ENCODE peak calls at places on chromosomes 11 and 22, in eight cellular contexts. W is A549, J is cardiac fibroblast, D is cardiac muscle cell, L is HFFc6, C is heart left ventricle, E is hepatocyte, V is transverse colon. Z is an unnamed sample.

GRCh38 chr11:18310800-18311340 is 11.1 kb downstream of the HPS5 start:
- DNase-seq in D (peak), W (no peak), J (peak), V (no peak), C (no peak), L (no peak), E (no peak), Z (peak)

GRCh38 chr11:74417379-74417804 is 19.2 kb upstream of the PGM2L1 start:
- DNase-seq in W (no peak), C (no peak), J (no peak), L (peak), D (no peak), E (peak), V (no peak), Z (peak)

GRCh38 chr11:125874556-125875124 is 12.8 kb upstream of the HYLS1 start:
- DNase-seq in C (no peak), W (peak), J (peak), D (peak), V (peak), E (peak), L (peak), Z (peak)

GRCh38 chr11:73480677-73481076 is 104.5 kb downstream of the RELT start:
- DNase-seq in C (no peak), D (peak), W (no peak), L (no peak), E (no peak), V (no peak), J (peak), Z (no peak)

GRCh38 chr11:83361831-83362230 is 75.7 kb upstream of the CCDC90B start:
- DNase-seq in L (no peak), V (no peak), W (no peak), D (no peak), E (no peak), J (no peak), C (no peak), Z (no peak)

GRCh38 chr11:59777104-59777503 is 21.9 kb downstream of the STX3 start:
- DNase-seq in V (no peak), W (no peak), L (no peak), D (no peak), E (no peak), J (no peak), C (no peak), Z (no peak)

GRCh38 chr22:49307870-49308269 is 519.8 kb downstream of the BRD1 start:
- DNase-seq in D (no peak), L (no peak), J (no peak), C (no peak), W (no peak), V (peak), E (no peak), Z (no peak)

GRCh38 chr11:113372317-113372716 is 15.3 kb upstream of the ANKK1 start:
- DNase-seq in E (no peak), V (no peak), D (peak), W (no peak), C (no peak), L (no peak), J (no peak), Z (no peak)

GRCh38 chr22:39530692-39531331 is 1.7 kb downstream of the RPS19BP1 start:
- DNase-seq in W (no peak), L (no peak), J (peak), V (no peak), C (no peak), E (peak), D (peak), Z (peak)

GRCh38 chr11:108224908-108225786 is 2.3 kb downstream of the ATM start:
- DNase-seq in D (no peak), W (no peak), E (no peak), C (no peak), J (no peak), V (no peak), L (no peak), Z (no peak)

GRCh38 chr22:40594346-40594745 is 42.2 kb downstream of the MRTFA start:
- DNase-seq in L (no peak), V (no peak), J (no peak), E (no peak), C (no peak), D (no peak), W (no peak), Z (no peak)

GRCh38 chr11:70140859-70141489 is 62.1 kb upstream of the FADD start:
- DNase-seq in C (no peak), J (no peak), E (no peak), W (no peak), V (no peak), D (no peak), L (no peak), Z (no peak)

GRCh38 chr22:30240541-30241417 is 5.8 kb downstream of the LIF start:
- DNase-seq in E (no peak), L (no peak), D (no peak), C (no peak), J (peak), W (no peak), V (no peak), Z (no peak)

GRCh38 chr11:2734181-2735052 is 34.6 kb upstream of the KCNQ1OT1 start:
- DNase-seq in L (no peak), W (no peak), E (no peak), C (peak), D (no peak), J (no peak), V (no peak), Z (no peak)

GRCh38 chr11:111370902-111371578 is 8.0 kb downstream of the POU2AF1 start:
- DNase-seq in W (no peak), E (no peak), D (no peak), J (no peak), L (no peak), C (no peak), V (no peak), Z (no peak)

GRCh38 chr11:44861829-44862545 is 88.7 kb downstream of the TP53I11 start:
- DNase-seq in J (peak), W (peak), C (peak), E (peak), L (peak), D (peak), V (peak), Z (peak)

GRCh38 chr11:92340839-92341238 is 116.2 kb downstream of the FAT3 start:
- DNase-seq in W (no peak), V (peak), D (peak), C (no peak), E (peak), J (peak), L (peak), Z (peak)
- TF ChIP-seq CTCF in W (peak), V (no peak), D (peak), C (peak), E (peak), J (peak), L (peak), Z (peak)

DNA sequence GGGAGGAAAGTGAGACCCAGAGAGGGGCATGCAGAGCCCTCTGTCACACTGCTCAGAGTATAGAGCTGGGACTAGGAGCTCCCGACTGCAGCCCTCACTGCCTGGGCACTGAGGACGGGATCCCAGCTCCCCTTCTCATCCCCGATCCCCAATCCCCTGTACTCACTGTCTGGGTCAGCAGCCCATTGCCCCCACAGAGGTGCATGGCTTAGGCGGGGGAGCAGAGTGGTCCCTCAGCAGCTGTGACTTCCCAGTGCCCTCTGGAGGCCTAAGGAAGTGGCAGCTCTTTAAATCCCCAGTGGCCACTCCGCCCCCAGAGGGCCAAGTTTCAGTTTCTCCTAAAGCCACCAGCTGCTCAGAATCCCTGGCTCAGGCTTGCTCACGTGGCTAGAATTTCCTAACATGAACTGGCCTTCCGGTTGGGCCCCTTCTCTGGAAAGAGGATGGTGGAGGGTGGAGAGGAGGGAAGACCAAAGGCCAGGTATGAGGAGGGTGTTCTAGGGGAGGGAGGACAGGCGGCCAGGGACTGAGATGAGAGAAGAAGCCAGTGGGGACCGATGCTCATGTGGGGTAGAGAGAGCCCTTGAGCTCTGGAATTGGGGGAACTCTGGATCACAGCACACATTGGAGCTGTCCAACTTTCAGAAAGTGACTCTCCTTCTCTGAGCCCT is at the start of gene BATF2:
- DNase-seq in L (peak), E (peak), W (peak), J (peak), C (peak), V (peak), D (peak), Z (peak)
- TF ChIP-seq CTCF in L (peak), E (peak), W (peak), J (peak), C (peak), V (peak), D (peak), Z (no peak)

GRCh38 chr22:46582281-46582811 is 37.8 kb upstream of the GRAMD4 start:
- DNase-seq in J (no peak), D (no peak), E (peak), W (no peak), L (no peak), V (peak), C (no peak), Z (no peak)
- TF ChIP-seq CTCF in J (no peak), D (no peak), E (no peak), W (no peak), L (no peak), V (peak), C (no peak), Z (no peak)

DNA sequence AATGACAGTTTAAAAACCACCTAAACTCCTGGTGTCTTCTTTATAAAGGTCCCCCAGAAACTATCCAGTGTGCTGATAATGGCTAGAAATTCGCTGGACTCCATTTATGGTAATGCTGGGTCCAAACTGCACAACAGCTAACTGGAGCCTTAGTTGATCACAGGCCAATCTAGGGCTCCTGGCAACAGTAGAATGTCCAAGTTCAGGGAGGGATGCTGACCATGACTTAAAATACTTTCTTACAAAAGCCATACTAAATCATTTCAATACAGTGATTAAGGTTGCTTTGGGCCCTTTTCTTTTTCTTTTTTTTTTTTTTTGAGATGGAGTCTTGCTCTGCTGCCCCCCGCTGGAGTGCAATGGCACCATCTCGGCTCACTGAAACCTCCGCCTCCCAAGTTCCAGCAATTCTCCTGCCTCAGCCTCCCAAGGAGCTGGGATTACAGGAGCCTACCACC is 14.5 kb upstream of the GAB2 start:
- DNase-seq in C (no peak), W (no peak), E (no peak), L (no peak), J (peak), D (peak), V (no peak), Z (peak)
- TF ChIP-seq CTCF in C (peak), W (peak), E (peak), L (peak), J (peak), D (peak), V (peak), Z (peak)

GRCh38 chr22:47284822-47285221 is 522.4 kb downstream of the TBC1D22A start:
- DNase-seq in C (no peak), J (no peak), E (no peak), W (no peak), L (no peak), D (no peak), V (no peak), Z (no peak)
- TF ChIP-seq CTCF in C (no peak), J (no peak), E (no peak), W (no peak), L (no peak), D (no peak), V (no peak), Z (no peak)